ENCODE peak calls at places on chromosome 19, in five cellular contexts. One of them, this sample, is unnamed.

GRCh38 chr19:34171539-34171876 is 796 bp upstream of the LSM14A start:
- DNase-seq in HCT116: no peak
- DNase-seq in GM23248: peak
- DNase-seq in GM23338: no peak
- DNase-seq in fibroblast of lung: peak
- DNase-seq in this sample: no peak

GRCh38 chr19:35673121-35673804 is 6.9 kb downstream of the UPK1A start:
- DNase-seq in HCT116: peak
- DNase-seq in GM23338: peak
- DNase-seq in fibroblast of lung: peak
- DNase-seq in GM23248: peak
- DNase-seq in this sample: peak

GRCh38 chr19:18053571-18054219 is 33.0 kb downstream of the IL12RB1 start:
- DNase-seq in fibroblast of lung: peak
- DNase-seq in GM23338: no peak
- DNase-seq in HCT116: no peak
- DNase-seq in GM23248: peak
- DNase-seq in this sample: no peak

GRCh38 chr19:48735031-48735615 is 5.3 kb downstream of the RASIP1 start:
- DNase-seq in HCT116: no peak
- DNase-seq in fibroblast of lung: peak
- DNase-seq in GM23248: peak
- DNase-seq in GM23338: peak
- DNase-seq in this sample: peak

GRCh38 chr19:10809693-10810285 is 26.2 kb downstream of the TMED1 start:
- DNase-seq in GM23338: no peak
- DNase-seq in GM23248: no peak
- DNase-seq in HCT116: no peak
- DNase-seq in fibroblast of lung: no peak
- DNase-seq in this sample: no peak

GRCh38 chr19:44974809-44975347 is 19.7 kb downstream of the CLPTM1 start:
- DNase-seq in GM23248: no peak
- DNase-seq in HCT116: no peak
- DNase-seq in GM23338: no peak
- DNase-seq in fibroblast of lung: no peak
- DNase-seq in this sample: no peak

GRCh38 chr19:45250832-45251451 is at the start of gene MARK4:
- DNase-seq in GM23248: peak
- DNase-seq in GM23338: peak
- DNase-seq in fibroblast of lung: peak
- DNase-seq in HCT116: peak
- DNase-seq in this sample: peak

GRCh38 chr19:10118960-10119359 is 739 bp downstream of the EIF3G start:
- DNase-seq in fibroblast of lung: no peak
- DNase-seq in HCT116: no peak
- DNase-seq in GM23248: peak
- DNase-seq in GM23338: peak
- DNase-seq in this sample: no peak

GRCh38 chr19:35115538-35115951 is at the start of gene FXYD3:
- DNase-seq in GM23248: no peak
- DNase-seq in HCT116: no peak
- DNase-seq in GM23338: no peak
- DNase-seq in fibroblast of lung: no peak
- DNase-seq in this sample: no peak

GRCh38 chr19:11737964-11738745 is 591 bp downstream of the ZNF823 start:
- DNase-seq in HCT116: no peak
- DNase-seq in fibroblast of lung: peak
- DNase-seq in GM23248: peak
- DNase-seq in GM23338: peak
- DNase-seq in this sample: peak

GRCh38 chr19:18520848-18521691 is 800 bp downstream of the ELL start:
- DNase-seq in HCT116: no peak
- DNase-seq in fibroblast of lung: no peak
- DNase-seq in GM23248: peak
- DNase-seq in GM23338: peak
- DNase-seq in this sample: peak

GRCh38 chr19:18731562-18732008 is 48.1 kb downstream of the CRTC1 start:
- DNase-seq in GM23248: no peak
- DNase-seq in fibroblast of lung: peak
- DNase-seq in GM23338: no peak
- DNase-seq in HCT116: no peak
- DNase-seq in this sample: no peak

GRCh38 chr19:19224852-19225494 is 13.2 kb downstream of the NCAN start:
- DNase-seq in GM23248: peak
- DNase-seq in GM23338: peak
- DNase-seq in fibroblast of lung: no peak
- DNase-seq in HCT116: peak
- DNase-seq in this sample: peak

GRCh38 chr19:45505151-45505995 is 1.9 kb upstream of the VASP start:
- DNase-seq in GM23248: peak
- DNase-seq in fibroblast of lung: peak
- DNase-seq in HCT116: no peak
- DNase-seq in GM23338: no peak
- DNase-seq in this sample: no peak

GRCh38 chr19:47427241-47428176 is 8.2 kb upstream of the MEIS3 start:
- DNase-seq in HCT116: peak
- DNase-seq in fibroblast of lung: peak
- DNase-seq in GM23248: peak
- DNase-seq in GM23338: peak
- DNase-seq in this sample: peak

GRCh38 chr19:23116802-23117571 is at the start of gene ZNF730:
- DNase-seq in fibroblast of lung: peak
- DNase-seq in HCT116: no peak
- DNase-seq in GM23338: peak
- DNase-seq in GM23248: peak
- DNase-seq in this sample: peak

GRCh38 chr19:55720214-55720746 is 17.9 kb downstream of the NLRP9 start:
- DNase-seq in fibroblast of lung: no peak
- DNase-seq in GM23338: no peak
- DNase-seq in HCT116: no peak
- DNase-seq in GM23248: no peak
- DNase-seq in this sample: no peak

GRCh38 chr19:46015080-46015960 is 7.5 kb downstream of the PGLYRP1 start:
- DNase-seq in GM23338: peak
- DNase-seq in fibroblast of lung: peak
- DNase-seq in HCT116: no peak
- DNase-seq in GM23248: peak
- DNase-seq in this sample: peak

GRCh38 chr19:35797663-35798062 is 15.0 kb downstream of the PRODH2 start:
- DNase-seq in HCT116: no peak
- DNase-seq in fibroblast of lung: no peak
- DNase-seq in GM23338: peak
- DNase-seq in GM23248: no peak
- DNase-seq in this sample: peak

GRCh38 chr19:31530781-31531180 is 181.5 kb upstream of the TSHZ3 start:
- DNase-seq in fibroblast of lung: no peak
- DNase-seq in GM23338: no peak
- DNase-seq in HCT116: no peak
- DNase-seq in GM23248: no peak
- DNase-seq in this sample: no peak

GRCh38 chr19:15456871-15457700 is 7.3 kb downstream of the RASAL3 start:
- DNase-seq in HCT116: peak
- DNase-seq in GM23338: peak
- DNase-seq in fibroblast of lung: no peak
- DNase-seq in GM23248: peak
- DNase-seq in this sample: peak

GRCh38 chr19:8731428-8732169 is 10.2 kb downstream of the OR2Z1 start:
- DNase-seq in GM23338: peak
- DNase-seq in fibroblast of lung: no peak
- DNase-seq in GM23248: no peak
- DNase-seq in HCT116: no peak
- DNase-seq in this sample: peak

GRCh38 chr19:11480081-11480926 is 542 bp downstream of the ELAVL3 start:
- DNase-seq in GM23338: peak
- DNase-seq in fibroblast of lung: no peak
- DNase-seq in GM23248: no peak
- DNase-seq in HCT116: no peak
- DNase-seq in this sample: no peak

GRCh38 chr19:19595171-19595701 is 23.3 kb downstream of the PBX4 start:
- DNase-seq in fibroblast of lung: no peak
- DNase-seq in GM23338: no peak
- DNase-seq in HCT116: no peak
- DNase-seq in GM23248: peak
- DNase-seq in this sample: no peak

GRCh38 chr19:11767633-11768133 is 883 bp downstream of the ZNF441 start:
- DNase-seq in fibroblast of lung: peak
- DNase-seq in GM23248: peak
- DNase-seq in GM23338: peak
- DNase-seq in HCT116: no peak
- DNase-seq in this sample: peak

GRCh38 chr19:35045667-35046300 is 4.3 kb downstream of the HPN start:
- DNase-seq in HCT116: no peak
- DNase-seq in fibroblast of lung: no peak
- DNase-seq in GM23248: peak
- DNase-seq in GM23338: peak
- DNase-seq in this sample: peak

GRCh38 chr19:51971624-51972023 is 15.0 kb downstream of the ZNF350 start:
- DNase-seq in GM23338: peak
- DNase-seq in fibroblast of lung: peak
- DNase-seq in GM23248: peak
- DNase-seq in HCT116: no peak
- DNase-seq in this sample: peak

GRCh38 chr19:31144471-31144870 is 204.8 kb downstream of the TSHZ3 start:
- DNase-seq in GM23248: no peak
- DNase-seq in HCT116: no peak
- DNase-seq in GM23338: peak
- DNase-seq in fibroblast of lung: no peak
- DNase-seq in this sample: no peak

GRCh38 chr19:18809149-18809978 is 18.3 kb upstream of the COMP start:
- DNase-seq in HCT116: no peak
- DNase-seq in fibroblast of lung: peak
- DNase-seq in GM23338: no peak
- DNase-seq in GM23248: peak
- DNase-seq in this sample: no peak

GRCh38 chr19:21593934-21594844 is 88.8 kb downstream of the ZNF429 start:
- DNase-seq in fibroblast of lung: no peak
- DNase-seq in GM23248: peak
- DNase-seq in HCT116: no peak
- DNase-seq in GM23338: no peak
- DNase-seq in this sample: no peak

GRCh38 chr19:3483226-3483628 is at the start of gene SMIM44:
- DNase-seq in HCT116: no peak
- DNase-seq in fibroblast of lung: no peak
- DNase-seq in GM23338: no peak
- DNase-seq in GM23248: no peak
- DNase-seq in this sample: no peak
- TF ChIP-seq EZH2 in HCT116: no peak
- TF ChIP-seq EZH2 in fibroblast of lung: no peak
- TF ChIP-seq EZH2 in GM23338: no peak
- TF ChIP-seq EZH2 in GM23248: no peak
- TF ChIP-seq EZH2 in this sample: no peak

GRCh38 chr19:42179501-42179817 is 38.0 kb downstream of the DEDD2 start:
- DNase-seq in fibroblast of lung: no peak
- DNase-seq in GM23338: no peak
- DNase-seq in HCT116: no peak
- DNase-seq in GM23248: no peak
- DNase-seq in this sample: peak

GRCh38 chr19:42176649-42176989 is 40.9 kb downstream of the DEDD2 start:
- DNase-seq in HCT116: no peak
- DNase-seq in GM23338: peak
- DNase-seq in GM23248: peak
- DNase-seq in fibroblast of lung: no peak
- DNase-seq in this sample: peak

GRCh38 chr19:42177686-42178019 is 39.8 kb downstream of the DEDD2 start:
- DNase-seq in GM23338: no peak
- DNase-seq in GM23248: no peak
- DNase-seq in fibroblast of lung: no peak
- DNase-seq in HCT116: no peak
- DNase-seq in this sample: no peak

GRCh38 chr19:42176990-42177685 is 40.3 kb downstream of the DEDD2 start:
- DNase-seq in GM23248: peak
- DNase-seq in HCT116: peak
- DNase-seq in fibroblast of lung: peak
- DNase-seq in GM23338: peak
- DNase-seq in this sample: peak

DNA sequence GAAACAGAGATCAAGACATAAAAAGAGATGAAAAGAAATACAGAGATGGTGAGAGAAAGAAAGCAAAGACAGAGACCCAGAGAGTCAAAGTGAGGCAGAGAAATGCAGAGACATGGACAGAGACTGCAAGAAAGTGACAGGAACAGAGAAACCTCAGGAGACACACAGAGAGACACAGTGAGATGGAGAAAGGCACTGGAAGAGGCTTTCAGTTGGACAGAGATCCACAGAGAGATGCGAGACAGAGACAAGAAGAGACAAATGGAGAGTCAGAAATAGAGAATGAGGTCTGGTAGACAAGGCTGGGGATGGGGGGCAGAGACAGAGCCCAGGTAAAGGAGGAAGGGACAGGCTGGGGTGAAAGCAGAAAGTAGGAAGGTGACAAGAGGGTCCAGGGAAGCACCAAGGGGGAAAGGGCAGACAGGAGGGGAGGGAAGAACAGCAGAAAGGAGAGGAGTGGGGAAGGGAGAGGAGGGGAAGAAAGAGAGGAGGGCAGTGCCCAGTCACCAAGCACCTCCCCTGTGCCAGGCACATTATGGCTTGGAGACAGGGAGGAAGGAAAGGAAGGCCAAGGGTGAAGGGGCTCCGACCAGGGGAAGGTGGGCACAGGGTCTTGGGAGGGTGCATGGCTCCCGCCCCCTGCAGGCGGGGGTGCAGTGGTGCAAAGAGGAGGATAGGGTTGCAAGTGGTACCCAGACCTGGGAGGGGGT is 38.5 kb downstream of the DEDD2 start:
- DNase-seq in HCT116: no peak
- DNase-seq in fibroblast of lung: no peak
- DNase-seq in GM23248: no peak
- DNase-seq in GM23338: peak
- DNase-seq in this sample: no peak
- TF ChIP-seq EZH2 in HCT116: no peak
- TF ChIP-seq EZH2 in fibroblast of lung: peak
- TF ChIP-seq EZH2 in GM23248: no peak
- TF ChIP-seq EZH2 in GM23338: peak
- TF ChIP-seq EZH2 in this sample: no peak

DNA sequence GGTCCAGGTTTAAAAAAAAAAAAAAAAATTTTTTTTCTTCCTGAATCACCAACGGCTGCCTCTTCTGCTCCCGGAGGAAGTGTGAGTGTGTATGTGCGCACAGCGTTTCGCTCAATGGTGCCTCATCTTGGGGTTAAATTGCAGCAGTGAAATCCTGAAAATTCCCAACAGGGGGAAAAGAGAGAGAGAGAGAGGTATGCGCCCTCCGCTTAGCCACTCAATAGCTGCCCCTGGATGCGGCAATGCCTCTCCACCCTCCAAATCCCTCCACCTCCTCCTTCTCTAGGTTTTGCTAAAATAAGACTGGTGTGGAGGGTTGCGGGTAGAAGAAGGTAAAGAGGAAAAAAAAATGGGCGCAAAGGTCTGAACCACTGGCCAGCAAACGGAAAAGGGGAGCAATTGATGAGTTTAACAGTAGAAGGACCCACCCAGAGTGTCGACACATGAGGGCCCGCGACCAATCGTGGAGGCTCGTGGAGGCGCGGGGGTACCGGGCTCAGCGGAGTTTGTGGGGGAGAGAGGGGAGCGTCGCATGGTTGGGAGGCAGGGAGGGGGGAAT is 853 bp upstream of the CACNA1A start:
- DNase-seq in GM23338: peak
- DNase-seq in fibroblast of lung: peak
- DNase-seq in GM23248: peak
- DNase-seq in HCT116: no peak
- DNase-seq in this sample: peak
- TF ChIP-seq EZH2 in GM23338: no peak
- TF ChIP-seq EZH2 in fibroblast of lung: no peak
- TF ChIP-seq EZH2 in GM23248: no peak
- TF ChIP-seq EZH2 in HCT116: no peak
- TF ChIP-seq EZH2 in this sample: peak

GRCh38 chr19:5448374-5448773 is 6.8 kb upstream of the ZNRF4 start:
- DNase-seq in HCT116: no peak
- DNase-seq in GM23248: no peak
- DNase-seq in fibroblast of lung: no peak
- DNase-seq in GM23338: no peak
- DNase-seq in this sample: no peak
- TF ChIP-seq EZH2 in HCT116: no peak
- TF ChIP-seq EZH2 in GM23248: no peak
- TF ChIP-seq EZH2 in fibroblast of lung: no peak
- TF ChIP-seq EZH2 in GM23338: no peak
- TF ChIP-seq EZH2 in this sample: no peak